ENCODE peak calls at places on chromosomes 1 and 21, in six cellular contexts. K is GM12891, Y is HepG2, W is GM12878, E is H1, X is K562. P is an unnamed sample.

GRCh38 chr1:190858140-190858539 is 380.5 kb upstream of the BRINP3 start:
- DNase-seq in K (no peak), Y (no peak), W (no peak), E (no peak), X (no peak), P (no peak)

GRCh38 chr1:37307907-37308570 is 166.3 kb upstream of the ZC3H12A start:
- DNase-seq in K (no peak), Y (no peak), W (no peak), E (no peak), X (no peak), P (no peak)

GRCh38 chr1:225857256-225857655 is 24.9 kb downstream of the TMEM63A start:
- DNase-seq in K (no peak), Y (no peak), W (no peak), E (no peak), X (no peak), P (no peak)

GRCh38 chr1:27403065-27403726 is 10.8 kb downstream of the GPR3 start:
- DNase-seq in K (peak; percentile 68), Y (no peak), W (no peak), E (peak; percentile 71), X (no peak), P (no peak)

GRCh38 chr1:163290025-163290610 is 31.6 kb upstream of the NUF2 start:
- DNase-seq in K (no peak), Y (no peak), W (no peak), E (no peak), X (no peak), P (no peak)

GRCh38 chr1:47449702-47450552 is 12.1 kb downstream of the FOXD2 start:
- DNase-seq in K (no peak), Y (peak; percentile 25), W (no peak), E (peak; percentile 94), X (peak; percentile 75), P (no peak)

GRCh38 chr1:87760100-87760499 is 431.4 kb downstream of the LMO4 start:
- DNase-seq in K (no peak), Y (no peak), W (no peak), E (no peak), X (no peak), P (no peak)

GRCh38 chr1:160410412-160411005 is 10.1 kb downstream of the VANGL2 start:
- DNase-seq in K (no peak), Y (no peak), W (no peak), E (peak; percentile 72), X (no peak), P (no peak)

GRCh38 chr1:24065314-24065713 is 46.6 kb downstream of the MYOM3 start:
- DNase-seq in K (no peak), Y (no peak), W (no peak), E (no peak), X (no peak), P (no peak)

GRCh38 chr1:76330993-76331603 is 256.6 kb downstream of the ST6GALNAC3 start:
- DNase-seq in K (peak; percentile 3), Y (peak; percentile 18), W (no peak), E (no peak), X (peak; percentile 31), P (peak; percentile 0)

GRCh38 chr21:41620541-41620940 is 112.6 kb upstream of the TMPRSS2 start:
- DNase-seq in K (no peak), Y (no peak), W (no peak), E (no peak), X (no peak), P (no peak)

GRCh38 chr1:243294723-243295121 is 38.9 kb downstream of the SDCCAG8 start:
- DNase-seq in K (no peak), Y (no peak), W (no peak), E (no peak), X (no peak), P (no peak)

GRCh38 chr1:208149776-208150514 is 94.2 kb downstream of the PLXNA2 start:
- DNase-seq in K (no peak), Y (peak; percentile 66), W (no peak), E (no peak), X (no peak), P (no peak)

GRCh38 chr1:28208818-28209441 is 23.9 kb downstream of the DNAJC8 start:
- DNase-seq in K (no peak), Y (peak; percentile 58), W (peak; percentile 57), E (peak; percentile 53), X (peak; percentile 62), P (no peak)

GRCh38 chr1:81430955-81431646 is 369.6 kb upstream of the ADGRL2 start:
- DNase-seq in K (no peak), Y (no peak), W (peak; percentile 12), E (no peak), X (no peak), P (no peak)

GRCh38 chr1:205142105-205142475 is 20.3 kb upstream of the RBBP5 start:
- DNase-seq in K (no peak), Y (no peak), W (no peak), E (no peak), X (no peak), P (no peak)

GRCh38 chr1:59673575-59674467 is 140.9 kb upstream of the HOOK1 start:
- DNase-seq in K (no peak), Y (no peak), W (no peak), E (no peak), X (no peak), P (no peak)

GRCh38 chr1:117573386-117574040 is 32.3 kb upstream of the TENT5C start:
- DNase-seq in K (no peak), Y (no peak), W (no peak), E (no peak), X (no peak), P (no peak)

GRCh38 chr1:182720465-182720864 is 36.1 kb upstream of the RGS8 start:
- DNase-seq in K (no peak), Y (no peak), W (no peak), E (no peak), X (no peak), P (no peak)

GRCh38 chr1:245247791-245248789 is 93.3 kb downstream of the KIF26B start:
- DNase-seq in K (no peak), Y (no peak), W (no peak), E (peak; percentile 33), X (no peak), P (no peak)

GRCh38 chr1:14392887-14393365 is 205.6 kb upstream of the KAZN start:
- DNase-seq in K (no peak), Y (no peak), W (no peak), E (no peak), X (no peak), P (no peak)

GRCh38 chr1:2584822-2585317 is 1.7 kb upstream of the PRXL2B start:
- DNase-seq in K (no peak), Y (no peak), W (no peak), E (no peak), X (no peak), P (no peak)

GRCh38 chr21:35337573-35337972 is 288.5 kb upstream of the RUNX1 start:
- DNase-seq in K (no peak), Y (no peak), W (no peak), E (no peak), X (no peak), P (no peak)

GRCh38 chr1:223706077-223706988 is 6.0 kb upstream of the CAPN2 start:
- DNase-seq in K (no peak), Y (peak; percentile 44), W (no peak), E (no peak), X (peak; percentile 4), P (no peak)

GRCh38 chr1:27686223-27686990 is 14.4 kb upstream of the IFI6 start:
- DNase-seq in K (no peak), Y (no peak), W (no peak), E (no peak), X (no peak), P (no peak)

GRCh38 chr1:155003766-155004351 is 1.3 kb downstream of the ZBTB7B start:
- DNase-seq in K (no peak), Y (peak; percentile 70), W (no peak), E (peak; percentile 76), X (peak; percentile 75), P (no peak)

GRCh38 chr1:31013187-31013864 is 52.2 kb downstream of the PUM1 start:
- DNase-seq in K (no peak), Y (peak; percentile 12), W (no peak), E (no peak), X (no peak), P (no peak)

GRCh38 chr1:1206376-1207253 is at the start of gene TNFRSF18:
- DNase-seq in K (no peak), Y (no peak), W (no peak), E (no peak), X (no peak), P (no peak)

DNA sequence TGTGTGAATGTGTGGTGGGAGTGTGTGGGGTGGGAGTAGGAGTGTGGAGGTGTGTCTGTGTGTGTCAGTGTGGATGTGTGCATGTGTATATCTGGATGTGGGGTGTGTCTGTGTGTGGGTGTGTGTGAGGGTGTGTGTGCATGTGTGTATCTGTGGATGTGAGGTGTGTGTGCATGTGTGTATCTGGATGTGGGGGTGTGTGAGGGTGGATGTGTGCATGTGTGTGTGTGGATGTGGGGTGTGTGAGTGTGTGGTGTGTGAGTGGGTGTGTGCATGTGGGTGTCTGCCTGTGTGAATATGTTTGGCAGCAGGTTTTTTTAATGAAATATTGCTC is 106.1 kb downstream of the PDE9A start:
- DNase-seq in K (no peak), Y (no peak), W (no peak), E (no peak), X (no peak), P (no peak)
- TF ChIP-seq POLR2A in K (no peak), Y (no peak), W (no peak), E (no peak), X (no peak), P (no peak)

GRCh38 chr1:214009613-214010550 is 22.1 kb downstream of the PROX1 start:
- DNase-seq in K (no peak), Y (no peak), W (no peak), E (no peak), X (no peak), P (no peak)
- TF ChIP-seq POLR2AphosphoS5 in K (no peak), Y (no peak), W (no peak), E (no peak), X (no peak), P (no peak)

GRCh38 chr1:238061967-238062613 is 171.4 kb upstream of the ZP4 start:
- DNase-seq in K (no peak), Y (no peak), W (no peak), E (no peak), X (no peak), P (no peak)

GRCh38 chr1:238063454-238063853 is 172.7 kb upstream of the ZP4 start:
- DNase-seq in K (no peak), Y (no peak), W (peak; percentile 60), E (no peak), X (no peak), P (no peak)

GRCh38 chr1:238060046-238060445 is 169.3 kb upstream of the ZP4 start:
- DNase-seq in K (no peak), Y (no peak), W (peak; percentile 46), E (no peak), X (no peak), P (no peak)
- TF ChIP-seq TAF1 in K (no peak), Y (no peak), W (no peak), E (no peak), X (no peak), P (no peak)

GRCh38 chr1:109485001-109485400 is 1.3 kb downstream of the ATXN7L2 start:
- DNase-seq in K (no peak), Y (no peak), W (no peak), E (no peak), X (peak; percentile 54), P (no peak)

GRCh38 chr1:109484519-109484975 is 842 bp downstream of the ATXN7L2 start:
- DNase-seq in K (no peak), Y (no peak), W (no peak), E (no peak), X (no peak), P (no peak)

GRCh38 chr1:109482796-109483638 is 688 bp upstream of the ATXN7L2 start:
- DNase-seq in K (no peak), Y (no peak), W (no peak), E (peak; percentile 81), X (peak; percentile 45), P (no peak)

GRCh38 chr1:109482242-109482641 is 1.5 kb upstream of the ATXN7L2 start:
- DNase-seq in K (no peak), Y (no peak), W (no peak), E (no peak), X (no peak), P (no peak)

GRCh38 chr1:109483658-109484518 is at the start of gene ATXN7L2:
- DNase-seq in K (peak; percentile 97), Y (peak; percentile 84), W (peak; percentile 42), E (peak; percentile 91), X (peak; percentile 100), P (peak; percentile 97)
- TF ChIP-seq POLR2A in K (peak; percentile 86), Y (peak; percentile 92), W (peak; percentile 91), E (peak; percentile 87), X (peak; percentile 90), P (peak; percentile 94)

P was measured in GM12892.